ENCODE peak calls at places on chromosomes 1 and 21, in four cellular contexts. U, T, O and K are unnamed samples.

GRCh38 chr1:27418326-27418761 is 25.9 kb downstream of the GPR3 start:
- DNase-seq in T (no peak), O (no peak), U (peak), K (no peak)

GRCh38 chr1:87334351-87335174 is 5.9 kb downstream of the LMO4 start:
- DNase-seq in U (peak), T (no peak), O (peak), K (peak)

GRCh38 chr1:47709302-47710074 is 271.6 kb downstream of the FOXD2 start:
- DNase-seq in U (no peak), T (no peak), O (peak), K (peak)

GRCh38 chr1:185438936-185439335 is 121.9 kb upstream of the IVNS1ABP start:
- DNase-seq in O (no peak), T (no peak), U (no peak), K (no peak)

GRCh38 chr1:97565886-97566285 is 354.9 kb downstream of the DPYD start:
- DNase-seq in U (no peak), T (no peak), O (no peak), K (no peak)

GRCh38 chr1:26016944-26017545 is 4.5 kb upstream of the EXTL1 start:
- DNase-seq in U (no peak), T (no peak), O (no peak), K (no peak)

GRCh38 chr1:245877976-245878375 is 629.1 kb downstream of the SMYD3 start:
- DNase-seq in T (no peak), O (no peak), U (no peak), K (no peak)

GRCh38 chr1:207938016-207938415 is 27.1 kb upstream of the CD34 start:
- DNase-seq in U (peak), T (no peak), O (no peak), K (no peak)

GRCh38 chr1:114152211-114153050 is 1.2 kb downstream of the SYT6 start:
- DNase-seq in U (peak), O (no peak), T (no peak), K (peak)

GRCh38 chr1:202835548-202836072 is 24.9 kb downstream of the PCAT6 start:
- DNase-seq in T (no peak), O (no peak), U (no peak), K (peak)

GRCh38 chr1:15835205-15835740 is 12.2 kb upstream of the SPEN start:
- DNase-seq in U (no peak), T (no peak), O (peak), K (peak)

GRCh38 chr1:14968251-14968812 is 185.2 kb upstream of the TMEM51 start:
- DNase-seq in U (peak), O (no peak), T (no peak), K (peak)

GRCh38 chr1:111161843-111162242 is 21.8 kb downstream of the CEPT1 start:
- DNase-seq in U (peak), T (no peak), O (peak), K (peak)

GRCh38 chr21:29521872-29522271 is 223.2 kb downstream of the BACH1 start:
- DNase-seq in T (no peak), O (no peak), U (no peak), K (no peak)
- TF ChIP-seq MXI1 in T (no peak), O (no peak), U (no peak), K (no peak)

GRCh38 chr1:36514501-36514900 is 31.8 kb upstream of the CSF3R start:
- DNase-seq in T (no peak), U (no peak), O (no peak), K (no peak)

GRCh38 chr1:36512842-36513241 is 30.1 kb upstream of the CSF3R start:
- DNase-seq in U (no peak), O (no peak), T (no peak), K (no peak)

GRCh38 chr1:36515315-36516138 is 32.8 kb upstream of the CSF3R start:
- DNase-seq in O (no peak), T (no peak), U (no peak), K (no peak)

GRCh38 chr1:36511804-36512798 is 29.4 kb upstream of the CSF3R start:
- DNase-seq in O (no peak), U (no peak), T (no peak), K (no peak)

GRCh38 chr1:36513676-36514473 is 31.2 kb upstream of the CSF3R start:
- DNase-seq in T (no peak), U (no peak), O (peak), K (no peak)
- TF ChIP-seq MXI1 in T (no peak), U (no peak), O (no peak), K (no peak)

GRCh38 chr1:76084685-76085084 is 10.1 kb downstream of the ST6GALNAC3 start:
- DNase-seq in O (no peak), U (no peak), T (no peak), K (no peak)
- TF ChIP-seq MXI1 in O (no peak), U (no peak), T (no peak), K (no peak)

GRCh38 chr21:31476551-31477120 is 132.6 kb upstream of the TIAM1 start:
- DNase-seq in O (no peak), U (no peak), T (no peak), K (no peak)
- TF ChIP-seq MXI1 in O (no peak), U (no peak), T (no peak), K (no peak)

GRCh38 chr1:31747304-31747703 is 16.8 kb downstream of the ADGRB2 start:
- DNase-seq in U (no peak), T (no peak), O (no peak), K (no peak)
- TF ChIP-seq MXI1 in U (no peak), T (no peak), O (no peak), K (no peak)

GRCh38 chr21:32687946-32688345 is 39.9 kb downstream of the SYNJ1 start:
- DNase-seq in T (no peak), U (no peak), O (no peak), K (no peak)

GRCh38 chr21:32690085-32690484 is 37.7 kb downstream of the SYNJ1 start:
- DNase-seq in T (no peak), U (peak), O (no peak), K (no peak)

GRCh38 chr21:32698971-32699693 is 28.7 kb downstream of the SYNJ1 start:
- DNase-seq in O (no peak), T (no peak), U (peak), K (no peak)

GRCh38 chr21:32698286-32698685 is 29.5 kb downstream of the SYNJ1 start:
- DNase-seq in U (no peak), T (no peak), O (no peak), K (no peak)

DNA sequence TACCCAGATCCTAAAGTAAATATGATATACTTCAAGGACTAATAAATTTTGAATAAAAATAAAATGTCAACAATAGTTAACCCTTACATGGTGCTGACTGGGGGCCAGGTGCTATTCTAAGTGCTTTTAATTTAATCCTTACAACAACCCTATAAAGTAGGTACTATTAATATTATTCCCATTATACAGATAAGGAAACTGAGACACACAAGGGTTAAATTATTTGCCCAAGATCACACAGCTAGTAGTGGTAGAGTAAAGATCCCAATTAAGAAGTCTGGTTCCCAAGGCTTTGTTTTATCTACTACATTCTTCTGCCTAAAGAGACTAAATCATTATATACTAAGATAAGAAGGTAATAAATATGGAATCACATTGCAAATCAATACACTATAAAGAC is 34.2 kb downstream of the SYNJ1 start:
- DNase-seq in O (no peak), T (no peak), U (no peak), K (no peak)
- TF ChIP-seq MXI1 in O (no peak), T (no peak), U (no peak), K (no peak)